ENCODE peak calls at places on chromosomes 3 and 15, in eight cellular contexts. Z is HAP-1; X is T-helper 17 cell; H is naive thymus-derived CD4-positive, alpha-beta T cell; Y is PC-3; A is CD8-positive, alpha-beta T cell; I is CD8-positive, alpha-beta memory T cell; W is NT2/D1. E is an unnamed sample. For H3K9me3, the result is how much of the 10 kb centered on the place peaks cover.

GRCh38 chr3:137764001-137764433 is at the start of gene SOX14:
- DNase-seq in Z (no peak), X (no peak), H (no peak), Y (no peak), A (no peak), I (no peak), W (no peak), E (peak)

GRCh38 chr3:175238848-175239247 is 379.7 kb downstream of the NAALADL2 start:
- DNase-seq in Z (no peak), X (no peak), H (no peak), Y (no peak), A (no peak), I (no peak), W (no peak), E (no peak)

GRCh38 chr15:41666353-41666920 is 6.2 kb downstream of the MGA start:
- DNase-seq in Z (no peak), X (no peak), H (no peak), Y (peak), A (no peak), I (no peak), W (no peak), E (no peak)

GRCh38 chr3:8441969-8442559 is 59.6 kb upstream of the LMCD1 start:
- DNase-seq in Z (peak), X (no peak), H (no peak), Y (peak), A (no peak), I (no peak), W (peak), E (no peak)

GRCh38 chr15:74788716-74789151 is 6.9 kb downstream of the CSK start:
- DNase-seq in Z (no peak), X (no peak), H (peak), Y (no peak), A (no peak), I (peak), W (no peak), E (no peak)

GRCh38 chr3:28980631-28981030 is 300.2 kb upstream of the RBMS3 start:
- DNase-seq in Z (no peak), X (no peak), H (no peak), Y (peak), A (no peak), I (no peak), W (no peak), E (no peak)

GRCh38 chr3:192847918-192848317 is 69.7 kb downstream of the MB21D2 start:
- DNase-seq in Z (no peak), X (no peak), H (no peak), Y (no peak), A (no peak), I (no peak), W (no peak), E (no peak)

GRCh38 chr3:3665961-3666640 is 133.1 kb upstream of the LRRN1 start:
- DNase-seq in Z (no peak), X (no peak), H (no peak), Y (no peak), A (no peak), I (no peak), W (no peak), E (no peak)

GRCh38 chr3:123758081-123758564 is 126.0 kb downstream of the MYLK start:
- DNase-seq in Z (peak), X (no peak), H (no peak), Y (peak), A (no peak), I (no peak), W (no peak), E (peak)

GRCh38 chr15:64191971-64192830 is 29.4 kb upstream of the PPIB start:
- DNase-seq in Z (peak), X (no peak), H (no peak), Y (no peak), A (no peak), I (no peak), W (no peak), E (no peak)

GRCh38 chr3:82259994-82260393 is 498.5 kb upstream of the GBE1 start:
- DNase-seq in Z (no peak), X (no peak), H (no peak), Y (peak), A (no peak), I (no peak), W (no peak), E (no peak)

GRCh38 chr15:75866916-75867315 is 23.7 kb downstream of the UBE2Q2 start:
- DNase-seq in Z (no peak), X (no peak), H (no peak), Y (no peak), A (no peak), I (no peak), W (no peak), E (no peak)

GRCh38 chr15:95025924-95026728 is 794.8 kb downstream of the MCTP2 start:
- DNase-seq in Z (peak), X (no peak), H (no peak), Y (peak), A (no peak), I (no peak), W (no peak), E (peak)

GRCh38 chr15:99440029-99440428 is 125.8 kb upstream of the MEF2A start:
- DNase-seq in Z (peak), X (no peak), H (no peak), Y (no peak), A (no peak), I (no peak), W (no peak), E (no peak)

GRCh38 chr15:51094606-51095569 is at the start of gene TNFAIP8L3:
- DNase-seq in Z (peak), X (no peak), H (no peak), Y (no peak), A (no peak), I (no peak), W (no peak), E (peak)

GRCh38 chr15:96699871-96700401 is 369.4 kb downstream of the NR2F2 start:
- DNase-seq in Z (no peak), X (no peak), H (no peak), Y (no peak), A (no peak), I (no peak), W (peak), E (no peak)

GRCh38 chr3:52820741-52821140 is 9.7 kb downstream of the ITIH4 start:
- DNase-seq in Z (peak), X (no peak), H (no peak), Y (peak), A (no peak), I (no peak), W (peak), E (no peak)

GRCh38 chr15:80509800-80510199 is 105.6 kb downstream of the ARNT2 start:
- DNase-seq in Z (no peak), X (no peak), H (no peak), Y (no peak), A (no peak), I (no peak), W (no peak), E (no peak)
- H3K9me3 ChIP-seq in Z (under half), X (under half), H (under half), Y (under half), A (under half), I (under half), W (under half), E (under half)

DNA sequence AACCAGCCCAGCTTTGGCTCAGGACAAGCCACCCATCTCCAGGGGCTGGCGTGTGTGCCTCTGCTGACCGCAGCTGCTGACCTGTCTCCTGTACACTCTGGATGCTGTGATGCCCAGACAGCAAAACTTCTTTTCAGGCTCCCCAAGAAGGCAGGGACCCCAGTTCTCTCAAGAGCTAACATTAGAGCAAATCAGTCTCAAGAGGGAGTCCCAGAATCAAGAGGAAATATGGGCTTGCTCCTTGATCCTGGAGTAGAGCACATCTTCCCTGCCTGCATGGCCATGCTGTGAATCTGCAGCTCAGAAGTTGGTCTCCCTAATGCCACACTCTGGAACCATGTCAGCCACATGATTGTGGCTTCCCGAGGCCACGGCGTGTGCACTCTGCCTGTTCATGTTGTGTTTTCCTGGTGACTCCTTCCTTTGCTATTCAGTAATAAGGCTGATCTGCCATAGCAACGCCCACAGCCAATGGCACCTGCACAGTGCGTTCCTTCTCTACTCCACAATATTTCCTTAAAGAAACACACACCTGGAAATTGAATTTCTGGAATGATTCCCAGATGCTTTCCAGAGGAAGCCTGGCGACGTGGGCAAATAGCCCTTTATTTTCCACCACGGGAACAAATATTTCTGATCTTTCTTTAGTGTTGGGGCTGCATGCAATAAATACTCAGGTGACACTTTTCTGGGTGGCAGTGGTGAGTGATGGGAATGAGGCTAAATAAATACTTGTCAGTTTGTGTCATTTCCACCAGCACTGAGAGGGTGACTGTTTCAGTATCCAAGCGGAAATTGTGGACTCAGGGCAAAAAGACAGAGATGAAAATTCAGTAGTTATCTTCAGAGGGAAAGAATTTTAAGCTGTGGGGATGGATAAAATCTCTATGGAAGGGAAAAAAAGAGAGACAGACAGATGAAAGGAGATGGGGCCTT is 21.9 kb upstream of the THSD4 start:
- DNase-seq in Z (no peak), X (no peak), H (no peak), Y (peak), A (no peak), I (no peak), W (no peak), E (no peak)
- H3K9me3 ChIP-seq in Z (under half), X (under half), H (under half), Y (under half), A (under half), I (under half), W (under half), E (under half)

GRCh38 chr15:68339481-68339880 is 61.9 kb downstream of the FEM1B start:
- DNase-seq in Z (no peak), X (no peak), H (no peak), Y (no peak), A (no peak), I (no peak), W (no peak), E (peak)
- H3K9me3 ChIP-seq in Z (under half), X (under half), H (under half), Y (under half), A (under half), I (under half), W (under half), E (under half)

GRCh38 chr3:58690490-58690889 is 23.9 kb upstream of the FAM3D start:
- DNase-seq in Z (no peak), X (no peak), H (no peak), Y (no peak), A (no peak), I (no peak), W (no peak), E (no peak)
- H3K9me3 ChIP-seq in Z (under half), X (under half), H (under half), Y (under half), A (under half), I (under half), W (half or more), E (under half)

GRCh38 chr15:47551559-47551958 is 165.7 kb upstream of the SEMA6D start:
- DNase-seq in Z (no peak), X (no peak), H (no peak), Y (no peak), A (no peak), I (no peak), W (no peak), E (no peak)
- H3K9me3 ChIP-seq in Z (under half), X (under half), H (under half), Y (under half), A (under half), I (under half), W (under half), E (under half)

DNA sequence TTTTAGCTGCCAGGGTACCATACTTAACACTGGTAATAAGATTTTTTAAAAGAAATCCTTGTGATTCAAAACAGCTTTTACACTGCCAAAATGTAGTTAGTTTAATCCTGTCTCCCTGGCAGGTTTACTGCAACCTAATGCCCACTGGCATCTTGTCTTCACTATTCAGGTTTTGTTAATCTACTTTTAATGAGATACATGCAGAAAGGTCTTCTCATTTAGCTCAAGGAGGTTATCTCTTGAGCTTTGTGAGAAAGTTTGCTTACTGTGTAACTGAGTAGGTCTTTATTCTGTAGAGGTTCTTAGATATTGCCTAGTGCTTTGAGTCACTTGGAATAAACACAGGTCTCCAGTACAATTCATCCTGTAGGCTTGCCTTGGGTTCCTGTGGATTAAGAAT is 110.7 kb downstream of the PIK3R4 start:
- DNase-seq in Z (no peak), X (no peak), H (no peak), Y (no peak), A (no peak), I (no peak), W (no peak), E (no peak)
- H3K9me3 ChIP-seq in Z (under half), X (under half), H (under half), Y (under half), A (under half), I (under half), W (under half), E (under half)

GRCh38 chr3:75768303-75769017 is 16.9 kb downstream of the ZNF717 start:
- DNase-seq in Z (no peak), X (no peak), H (no peak), Y (no peak), A (no peak), I (no peak), W (no peak), E (no peak)
- H3K9me3 ChIP-seq in Z (under half), X (under half), H (under half), Y (under half), A (under half), I (under half), W (under half), E (under half)

GRCh38 chr15:33547876-33548275 is 237.1 kb downstream of the RYR3 start:
- DNase-seq in Z (peak), X (no peak), H (no peak), Y (peak), A (no peak), I (no peak), W (peak), E (peak)

GRCh38 chr15:33551860-33552259 is 241.1 kb downstream of the RYR3 start:
- DNase-seq in Z (no peak), X (no peak), H (no peak), Y (no peak), A (no peak), I (no peak), W (no peak), E (no peak)

GRCh38 chr15:33543957-33544356 is 233.2 kb downstream of the RYR3 start:
- DNase-seq in Z (no peak), X (no peak), H (no peak), Y (no peak), A (no peak), I (no peak), W (no peak), E (no peak)

GRCh38 chr15:33540174-33540573 is 229.4 kb downstream of the RYR3 start:
- DNase-seq in Z (no peak), X (no peak), H (no peak), Y (no peak), A (no peak), I (no peak), W (no peak), E (no peak)

DNA sequence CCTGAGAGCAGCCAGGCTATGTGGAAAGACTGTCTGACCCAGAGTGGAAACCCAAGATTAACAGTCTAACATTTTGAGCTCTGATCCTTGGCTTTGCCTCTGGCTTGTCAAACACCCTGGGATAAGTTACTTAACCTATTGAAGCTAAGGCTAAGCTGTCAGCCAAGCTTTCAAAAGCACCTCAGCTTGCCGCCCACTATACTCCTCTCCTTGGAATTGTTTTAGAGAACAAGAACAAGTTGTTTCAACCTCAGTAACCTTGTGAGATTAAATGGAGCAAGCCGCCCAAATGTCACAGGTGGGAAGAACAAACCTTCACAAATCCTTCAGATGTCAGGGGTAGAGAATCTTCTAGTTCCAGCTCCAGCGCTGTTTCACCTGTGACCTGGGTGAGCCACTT is 235.1 kb downstream of the RYR3 start:
- DNase-seq in Z (no peak), X (no peak), H (no peak), Y (no peak), A (no peak), I (no peak), W (no peak), E (no peak)
- H3K9me3 ChIP-seq in Z (under half), X (under half), H (under half), Y (under half), A (under half), I (under half), W (under half), E (under half)

DNA sequence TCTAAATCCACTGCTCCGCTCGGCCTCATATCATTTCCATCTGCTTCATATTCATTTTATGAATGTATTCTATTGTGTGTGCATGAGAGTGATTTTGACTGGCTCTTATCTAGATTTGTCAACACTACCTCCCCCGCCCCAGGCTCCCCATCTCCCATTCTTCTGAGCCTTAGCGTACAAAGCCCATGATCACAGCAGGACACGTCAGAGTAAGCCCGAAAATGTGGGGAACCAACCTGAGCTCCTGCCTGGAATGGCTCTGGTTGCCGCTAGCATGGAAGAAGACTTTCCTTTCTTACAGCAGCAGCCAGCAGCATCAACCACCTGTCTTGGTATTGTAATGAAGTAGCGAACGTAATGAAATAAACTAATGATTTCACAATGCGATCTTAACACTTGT is 61.4 kb downstream of the GABRB3 start:
- DNase-seq in Z (no peak), X (no peak), H (no peak), Y (no peak), A (no peak), I (no peak), W (no peak), E (no peak)
- H3K9me3 ChIP-seq in Z (under half), X (under half), H (under half), Y (under half), A (under half), I (under half), W (under half), E (under half)

GRCh38 chr3:59818-60217 is 136.7 kb upstream of the CHL1 start:
- DNase-seq in Z (no peak), X (no peak), H (no peak), Y (no peak), A (no peak), I (no peak), W (no peak), E (no peak)

GRCh38 chr3:63141-63845 is 133.3 kb upstream of the CHL1 start:
- DNase-seq in Z (no peak), X (no peak), H (no peak), Y (no peak), A (no peak), I (no peak), W (no peak), E (no peak)
- H3K9me3 ChIP-seq in Z (under half), X (under half), H (under half), Y (under half), A (under half), I (under half), W (under half), E (under half)

E was measured in aorta.